ENCODE peak calls at places on chromosomes 1 and 21, in four cellular contexts. One of them, this sample, is unnamed.

GRCh38 chr21:32083175-32083574 is 195.7 kb downstream of the MIS18A start:
- DNase-seq in kidney tubule cell: no peak
- DNase-seq in GOT3: no peak
- DNase-seq in naive thymus-derived CD8-positive, alpha-beta T cell: no peak
- DNase-seq in this sample: no peak

GRCh38 chr1:151905070-151905442 is 4.3 kb downstream of the THEM4 start:
- DNase-seq in kidney tubule cell: peak
- DNase-seq in GOT3: no peak
- DNase-seq in naive thymus-derived CD8-positive, alpha-beta T cell: peak
- DNase-seq in this sample: peak

GRCh38 chr1:21324368-21325137 is 34.3 kb upstream of the ECE1 start:
- DNase-seq in kidney tubule cell: peak
- DNase-seq in GOT3: peak
- DNase-seq in naive thymus-derived CD8-positive, alpha-beta T cell: peak
- DNase-seq in this sample: peak

GRCh38 chr1:11523261-11523660 is 44.3 kb downstream of the DISP3 start:
- DNase-seq in kidney tubule cell: no peak
- DNase-seq in GOT3: no peak
- DNase-seq in naive thymus-derived CD8-positive, alpha-beta T cell: no peak
- DNase-seq in this sample: no peak

GRCh38 chr1:94355485-94355980 is 62.7 kb upstream of the ABCD3 start:
- DNase-seq in kidney tubule cell: no peak
- DNase-seq in GOT3: no peak
- DNase-seq in naive thymus-derived CD8-positive, alpha-beta T cell: no peak
- DNase-seq in this sample: no peak

GRCh38 chr1:9289090-9289534 is 3.6 kb upstream of the SPSB1 start:
- DNase-seq in kidney tubule cell: peak
- DNase-seq in GOT3: no peak
- DNase-seq in naive thymus-derived CD8-positive, alpha-beta T cell: peak
- DNase-seq in this sample: peak

GRCh38 chr1:167808690-167809089 is 86.9 kb downstream of the MPZL1 start:
- DNase-seq in kidney tubule cell: no peak
- DNase-seq in GOT3: no peak
- DNase-seq in naive thymus-derived CD8-positive, alpha-beta T cell: no peak
- DNase-seq in this sample: no peak

GRCh38 chr1:88697503-88697902 is 13.4 kb downstream of the PKN2 start:
- DNase-seq in kidney tubule cell: peak
- DNase-seq in GOT3: no peak
- DNase-seq in naive thymus-derived CD8-positive, alpha-beta T cell: no peak
- DNase-seq in this sample: no peak

GRCh38 chr1:183215076-183215720 is 29.1 kb downstream of the LAMC2 start:
- DNase-seq in kidney tubule cell: no peak
- DNase-seq in GOT3: no peak
- DNase-seq in naive thymus-derived CD8-positive, alpha-beta T cell: no peak
- DNase-seq in this sample: no peak

GRCh38 chr1:230268371-230269170 is 157.6 kb downstream of the PGBD5 start:
- DNase-seq in kidney tubule cell: peak
- DNase-seq in GOT3: no peak
- DNase-seq in naive thymus-derived CD8-positive, alpha-beta T cell: no peak
- DNase-seq in this sample: no peak

GRCh38 chr1:154819628-154820590 is 50.2 kb downstream of the KCNN3 start:
- DNase-seq in kidney tubule cell: peak
- DNase-seq in GOT3: no peak
- DNase-seq in naive thymus-derived CD8-positive, alpha-beta T cell: no peak
- DNase-seq in this sample: peak

GRCh38 chr1:213374369-213374768 is 323.3 kb downstream of the RPS6KC1 start:
- DNase-seq in kidney tubule cell: peak
- DNase-seq in GOT3: no peak
- DNase-seq in naive thymus-derived CD8-positive, alpha-beta T cell: peak
- DNase-seq in this sample: no peak

GRCh38 chr21:45786660-45787059 is 143.1 kb downstream of the PCBP3 start:
- DNase-seq in kidney tubule cell: no peak
- DNase-seq in GOT3: no peak
- DNase-seq in naive thymus-derived CD8-positive, alpha-beta T cell: no peak
- DNase-seq in this sample: no peak

GRCh38 chr1:160726498-160727391 is 12.3 kb upstream of the SLAMF7 start:
- DNase-seq in kidney tubule cell: peak
- DNase-seq in GOT3: no peak
- DNase-seq in naive thymus-derived CD8-positive, alpha-beta T cell: peak
- DNase-seq in this sample: peak

GRCh38 chr1:207054476-207054875 is 1.4 kb downstream of the PFKFB2 start:
- DNase-seq in kidney tubule cell: no peak
- DNase-seq in GOT3: no peak
- DNase-seq in naive thymus-derived CD8-positive, alpha-beta T cell: no peak
- DNase-seq in this sample: no peak

GRCh38 chr1:113998361-113998760 is 19.1 kb downstream of the OLFML3 start:
- DNase-seq in kidney tubule cell: no peak
- DNase-seq in GOT3: no peak
- DNase-seq in naive thymus-derived CD8-positive, alpha-beta T cell: no peak
- DNase-seq in this sample: no peak

GRCh38 chr1:213423585-213423984 is 372.5 kb downstream of the RPS6KC1 start:
- DNase-seq in kidney tubule cell: no peak
- DNase-seq in GOT3: no peak
- DNase-seq in naive thymus-derived CD8-positive, alpha-beta T cell: no peak
- DNase-seq in this sample: no peak

GRCh38 chr1:224458296-224458695 is 23.7 kb upstream of the WDR26 start:
- DNase-seq in kidney tubule cell: no peak
- DNase-seq in GOT3: no peak
- DNase-seq in naive thymus-derived CD8-positive, alpha-beta T cell: no peak
- DNase-seq in this sample: no peak

GRCh38 chr1:110682898-110683297 is 8.2 kb upstream of the KCNA3 start:
- DNase-seq in kidney tubule cell: no peak
- DNase-seq in GOT3: no peak
- DNase-seq in naive thymus-derived CD8-positive, alpha-beta T cell: no peak
- DNase-seq in this sample: no peak

GRCh38 chr1:238898856-238899255 is 487.5 kb upstream of the CHRM3 start:
- DNase-seq in kidney tubule cell: peak
- DNase-seq in GOT3: no peak
- DNase-seq in naive thymus-derived CD8-positive, alpha-beta T cell: no peak
- DNase-seq in this sample: no peak

GRCh38 chr1:72946901-72947505 is 664.7 kb upstream of the NEGR1 start:
- DNase-seq in kidney tubule cell: no peak
- DNase-seq in GOT3: no peak
- DNase-seq in naive thymus-derived CD8-positive, alpha-beta T cell: no peak
- DNase-seq in this sample: no peak

GRCh38 chr1:158145173-158145719 is 35.4 kb upstream of the CD1D start:
- DNase-seq in kidney tubule cell: peak
- DNase-seq in GOT3: no peak
- DNase-seq in naive thymus-derived CD8-positive, alpha-beta T cell: no peak
- DNase-seq in this sample: no peak

GRCh38 chr1:209397910-209398309 is 185.6 kb upstream of the CAMK1G start:
- DNase-seq in kidney tubule cell: no peak
- DNase-seq in GOT3: no peak
- DNase-seq in naive thymus-derived CD8-positive, alpha-beta T cell: no peak
- DNase-seq in this sample: no peak

GRCh38 chr1:201930803-201931202 is 15.5 kb downstream of the LMOD1 start:
- DNase-seq in kidney tubule cell: no peak
- DNase-seq in GOT3: no peak
- DNase-seq in naive thymus-derived CD8-positive, alpha-beta T cell: no peak
- DNase-seq in this sample: no peak